ENCODE peak calls at places on chromosomes 5 and 9, in six cellular contexts. R is NCI-H1694, J is activated T-cell treated with anti-CD3 and anti-CD28 coated beads for 1 hour, A is colonic mucosa, D is GM18507, E is iPS-NIHi11. Z is an unnamed sample.
A peak's percentile ranks its signal among the peaks of the same experiment; 100 is the strongest.

GRCh38 chr5:175734501-175734900 is 76.6 kb downstream of the HRH2 start:
- DNase-seq in R (no peak), D (no peak), A (no peak), E (no peak), J (no peak), Z (no peak)

GRCh38 chr9:129783516-129784361 is 19.2 kb upstream of the TOR1B start:
- DNase-seq in J (peak; percentile 53), E (peak; percentile 91), A (peak; percentile 79), R (peak; percentile 59), D (peak; percentile 75), Z (peak; percentile 65)

GRCh38 chr5:144191998-144192397 is 21.3 kb downstream of the KCTD16 start:
- DNase-seq in D (peak; percentile 39), R (no peak), E (peak; percentile 19), J (no peak), A (no peak), Z (no peak)

GRCh38 chr5:79878721-79879336 is 112.2 kb downstream of the MTX3 start:
- DNase-seq in R (peak; percentile 7), E (peak; percentile 77), J (no peak), D (no peak), A (no peak), Z (no peak)

GRCh38 chr5:7747728-7748127 is 103.2 kb downstream of the CFAP90 start:
- DNase-seq in A (no peak), J (no peak), R (no peak), E (no peak), D (no peak), Z (no peak)

GRCh38 chr9:131347376-131348020 is 46.4 kb upstream of the PRRC2B start:
- DNase-seq in R (no peak), A (no peak), J (no peak), D (no peak), E (no peak), Z (no peak)

GRCh38 chr9:79572032-79572890 is 496 bp downstream of the TLE4 start:
- DNase-seq in R (no peak), A (peak; percentile 30), E (peak; percentile 39), J (no peak), D (peak; percentile 14), Z (no peak)

GRCh38 chr9:16787724-16788123 is 82.7 kb downstream of the BNC2 start:
- DNase-seq in D (no peak), J (no peak), A (no peak), R (no peak), E (no peak), Z (no peak)